ENCODE peak calls at places on chromosomes 1 and 21, in six cellular contexts. K, E, T, M, W and S are unnamed samples.

GRCh38 chr1:230291731-230292620 is 134.2 kb downstream of the PGBD5 start:
- DNase-seq in M (no peak), W (no peak), T (no peak), E (no peak), K (no peak), S (peak)

GRCh38 chr21:15242906-15243305 is 178.1 kb upstream of the NRIP1 start:
- DNase-seq in K (no peak), M (no peak), E (no peak), T (no peak), W (no peak), S (no peak)

GRCh38 chr1:167486090-167486824 is 32.1 kb downstream of the CD247 start:
- DNase-seq in M (no peak), E (no peak), T (peak), K (no peak), W (no peak), S (no peak)

GRCh38 chr1:220682901-220683576 is 7.1 kb upstream of the C1orf115 start:
- DNase-seq in M (no peak), K (no peak), T (no peak), E (no peak), W (no peak), S (no peak)

GRCh38 chr1:184163674-184164470 is 112.3 kb downstream of the TSEN15 start:
- DNase-seq in M (no peak), T (peak), E (no peak), W (no peak), K (no peak), S (no peak)

GRCh38 chr1:1430114-1430982 is 5.1 kb upstream of the VWA1 start:
- DNase-seq in K (no peak), E (no peak), W (peak), T (peak), M (peak), S (peak)

GRCh38 chr1:169779970-169780369 is 14.7 kb downstream of the METTL18 start:
- DNase-seq in W (no peak), M (no peak), E (no peak), K (no peak), T (peak), S (no peak)

GRCh38 chr1:168728452-168729404 is at the start of gene DPT:
- DNase-seq in M (no peak), K (no peak), T (no peak), W (no peak), E (no peak), S (no peak)

GRCh38 chr1:154878371-154879355 is 8.6 kb upstream of the KCNN3 start:
- DNase-seq in W (peak), E (peak), T (peak), M (peak), K (peak), S (peak)

GRCh38 chr1:28341591-28341990 is 12.8 kb downstream of the MED18 start:
- DNase-seq in M (no peak), E (no peak), T (peak), W (no peak), K (no peak), S (no peak)

GRCh38 chr1:38918568-38918967 is 23.1 kb downstream of the RHBDL2 start:
- DNase-seq in M (no peak), T (no peak), E (no peak), K (no peak), W (no peak), S (no peak)

GRCh38 chr1:87685366-87686136 is 356.9 kb downstream of the LMO4 start:
- DNase-seq in M (no peak), T (peak), E (no peak), W (no peak), K (no peak), S (no peak)

GRCh38 chr1:167554028-167554779 is 642 bp upstream of the CREG1 start:
- DNase-seq in M (no peak), T (no peak), E (no peak), W (no peak), K (no peak), S (no peak)

GRCh38 chr1:180975551-180975950 is 47.1 kb downstream of the STX6 start:
- DNase-seq in T (no peak), M (no peak), W (no peak), K (no peak), E (no peak), S (no peak)

GRCh38 chr1:97038410-97038809 is 316.8 kb downstream of the PTBP2 start:
- DNase-seq in K (no peak), T (no peak), W (no peak), E (no peak), M (no peak), S (no peak)

GRCh38 chr1:209364716-209365115 is 218.8 kb upstream of the CAMK1G start:
- DNase-seq in E (no peak), M (no peak), K (no peak), T (no peak), W (no peak), S (no peak)

GRCh38 chr1:61247051-61247854 is 164.9 kb downstream of the NFIA start:
- DNase-seq in W (no peak), T (no peak), M (no peak), E (no peak), K (no peak), S (no peak)

GRCh38 chr1:112927462-112927971 is 28.5 kb downstream of the SLC16A1 start:
- DNase-seq in T (no peak), M (no peak), K (no peak), W (no peak), E (no peak), S (no peak)
- H3K4me3 ChIP-seq in T (no peak), M (no peak), K (no peak), W (no peak), E (no peak), S (no peak)

DNA sequence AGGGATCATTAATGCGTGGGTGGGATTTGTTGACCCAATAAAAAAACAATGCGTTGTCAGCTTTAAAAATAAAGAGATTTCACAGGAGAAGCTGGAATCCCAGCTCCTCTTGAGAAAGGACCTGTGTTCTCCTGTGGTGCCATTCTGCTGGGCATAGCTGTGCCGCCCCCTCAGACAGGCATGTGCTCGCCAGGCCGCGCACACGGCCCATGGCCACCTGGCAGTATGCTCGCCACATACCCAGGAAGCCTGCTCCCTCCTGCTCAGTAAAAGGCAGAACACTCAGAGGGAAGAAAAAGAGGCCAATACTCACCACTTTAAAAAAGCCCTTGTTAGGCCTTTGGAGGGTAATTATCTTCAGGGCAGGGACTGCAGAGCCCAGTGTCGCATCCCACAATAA is 13.1 kb downstream of the THAP3 start:
- DNase-seq in W (no peak), K (no peak), T (no peak), M (no peak), E (no peak), S (no peak)
- H3K4me3 ChIP-seq in W (no peak), K (no peak), T (no peak), M (no peak), E (no peak), S (no peak)

DNA sequence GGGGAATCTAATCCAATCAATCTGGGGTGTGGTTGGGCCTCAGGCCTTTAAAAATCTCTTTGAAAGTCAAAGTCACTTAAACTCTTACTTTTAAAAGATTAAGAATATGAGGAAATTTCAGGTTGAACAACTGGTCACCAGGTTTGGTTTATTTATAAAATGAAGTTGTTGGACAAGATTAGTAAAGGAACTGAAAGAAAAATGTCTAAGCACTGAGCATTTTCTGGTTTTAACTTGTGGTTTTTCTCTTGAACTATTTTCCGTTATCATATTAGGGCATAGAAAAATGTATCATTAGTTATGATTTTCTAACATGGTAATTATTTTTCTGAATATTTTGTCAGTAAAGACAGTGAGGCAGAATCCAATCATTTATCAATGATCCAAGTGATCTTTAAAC is 49.6 kb downstream of the RGS2 start:
- DNase-seq in T (no peak), K (no peak), M (no peak), E (no peak), W (no peak), S (no peak)
- H3K4me3 ChIP-seq in T (no peak), K (no peak), M (no peak), E (no peak), W (no peak), S (no peak)

GRCh38 chr1:19798486-19799232 is 1.1 kb downstream of the TMCO4 start:
- DNase-seq in W (no peak), T (no peak), M (no peak), E (no peak), K (no peak), S (no peak)
- H3K4me3 ChIP-seq in W (no peak), T (peak), M (peak), E (no peak), K (peak), S (no peak)

DNA sequence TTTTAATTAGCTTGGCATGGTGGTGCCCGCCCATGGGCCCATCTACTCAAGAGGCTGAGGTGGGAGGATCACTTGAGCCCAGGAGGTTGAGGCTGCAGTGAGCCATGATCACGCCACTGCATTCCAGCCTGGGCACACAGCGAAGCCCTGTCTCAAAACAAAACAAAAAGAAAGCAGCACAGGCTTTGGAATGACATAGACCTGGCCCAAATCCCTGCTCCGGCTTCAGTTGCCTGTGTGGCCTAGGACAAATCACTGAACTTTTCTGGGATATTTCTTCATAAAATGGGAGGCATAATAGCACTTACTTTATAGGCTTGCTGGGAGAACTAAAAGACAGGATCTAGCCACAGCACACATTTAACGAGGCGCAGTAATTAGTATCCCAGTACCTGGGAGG is 2.4 kb downstream of the PEAR1 start:
- DNase-seq in W (no peak), M (no peak), K (no peak), T (no peak), E (no peak), S (no peak)
- H3K4me3 ChIP-seq in W (no peak), M (no peak), K (no peak), T (no peak), E (no peak), S (no peak)

DNA sequence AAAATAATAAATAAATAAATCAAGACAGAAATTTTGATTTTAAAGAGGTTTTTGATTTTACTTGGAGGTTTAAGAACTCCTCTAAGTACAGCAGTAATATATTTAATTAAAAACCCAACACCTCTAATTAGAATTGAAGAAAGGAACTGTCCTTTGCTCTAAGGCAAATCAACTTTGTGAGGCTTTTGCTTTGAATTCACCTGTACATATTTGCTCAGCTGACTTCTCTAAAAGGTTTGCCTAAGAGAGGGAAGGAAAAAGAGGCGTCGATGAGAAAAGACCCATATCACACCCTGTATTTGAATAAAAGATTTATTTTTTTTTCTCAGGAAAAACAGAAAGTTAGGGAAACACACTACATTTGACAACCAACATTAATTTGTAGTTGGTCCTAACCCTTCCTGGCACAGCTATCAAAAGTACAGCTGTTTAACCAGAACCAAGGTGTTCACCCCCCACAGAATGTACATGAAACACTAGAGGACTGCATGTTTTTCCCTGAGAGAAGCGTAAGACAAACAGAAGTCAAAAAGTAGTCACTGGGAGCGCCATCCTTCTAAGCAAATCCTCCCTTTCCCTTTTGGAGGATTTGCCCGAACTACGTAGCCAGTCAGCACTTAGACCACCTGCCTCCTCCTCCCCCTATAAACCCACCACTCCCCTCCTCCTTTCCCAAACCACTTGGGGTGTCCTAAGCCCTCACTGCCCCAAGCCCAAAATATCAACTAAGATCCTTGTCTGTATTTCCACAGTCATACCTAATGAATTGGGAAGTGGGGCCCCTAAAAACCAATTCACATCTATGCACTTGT is 4.9 kb downstream of the MCL1 start:
- DNase-seq in M (no peak), K (no peak), T (peak), E (no peak), W (no peak), S (no peak)
- H3K4me3 ChIP-seq in M (peak), K (peak), T (peak), E (no peak), W (peak), S (peak)